ENCODE peak calls at places on chromosomes 6 and 20, in ten cellular contexts. T is NCI-H524, D is hepatocyte, G is SJCRH30, W is AG04450, A is A549, B is NCI-H1417 treated with DMSO at 0.1 percent for 48 hours, J is hepatic stellate cell, Y is NCI-H2171, K is aorta. S is an unnamed sample.

GRCh38 chr6:156511051-156511450 is 266.1 kb upstream of the ARID1B start:
- DNase-seq in T (no peak), D (no peak), G (no peak), W (no peak), A (no peak), B (no peak), J (no peak), Y (no peak), K (no peak), S (no peak)

GRCh38 chr6:111205502-111205901 is 118.2 kb downstream of the SLC16A10 start:
- DNase-seq in T (no peak), D (no peak), G (no peak), W (no peak), A (no peak), B (no peak), J (no peak), Y (no peak), K (no peak), S (no peak)

GRCh38 chr6:169905041-169905807 is 153.8 kb downstream of the ERMARD start:
- DNase-seq in T (no peak), D (peak), G (no peak), W (no peak), A (no peak), B (no peak), J (no peak), Y (no peak), K (no peak), S (no peak)

GRCh38 chr6:149082320-149082719 is 235.2 kb upstream of the TAB2 start:
- DNase-seq in T (peak), D (peak), G (peak), W (no peak), A (peak), B (peak), J (peak), Y (peak), K (peak), S (no peak)

GRCh38 chr6:148682990-148683389 is 63.8 kb upstream of the UST start:
- DNase-seq in T (no peak), D (no peak), G (no peak), W (no peak), A (no peak), B (no peak), J (no peak), Y (no peak), K (no peak), S (no peak)

GRCh38 chr20:41380551-41381262 is 14.1 kb upstream of the EMILIN3 start:
- DNase-seq in T (no peak), D (no peak), G (peak), W (no peak), A (no peak), B (no peak), J (no peak), Y (no peak), K (no peak), S (no peak)

GRCh38 chr20:1588166-1588868 is 30.8 kb upstream of the SIRPD start:
- DNase-seq in T (no peak), D (no peak), G (no peak), W (no peak), A (no peak), B (no peak), J (no peak), Y (no peak), K (no peak), S (no peak)

GRCh38 chr6:90413867-90414266 is 117.2 kb upstream of the BACH2 start:
- DNase-seq in T (peak), D (peak), G (peak), W (no peak), A (no peak), B (peak), J (no peak), Y (peak), K (peak), S (no peak)

GRCh38 chr6:90086517-90086916 is 192.2 kb downstream of the GJA10 start:
- DNase-seq in T (no peak), D (peak), G (no peak), W (no peak), A (no peak), B (no peak), J (no peak), Y (no peak), K (no peak), S (no peak)

GRCh38 chr6:72950114-72950860 is 275.0 kb downstream of the KHDC1L start:
- DNase-seq in T (no peak), D (peak), G (no peak), W (peak), A (peak), B (no peak), J (peak), Y (no peak), K (no peak), S (no peak)

GRCh38 chr6:67287566-67287965 is 1347.5 kb upstream of the ADGRB3 start:
- DNase-seq in T (no peak), D (no peak), G (no peak), W (no peak), A (no peak), B (no peak), J (no peak), Y (no peak), K (no peak), S (no peak)

GRCh38 chr20:53774487-53775203 is 181.0 kb upstream of the ZNF217 start:
- DNase-seq in T (no peak), D (no peak), G (no peak), W (peak), A (peak), B (no peak), J (peak), Y (no peak), K (no peak), S (no peak)

GRCh38 chr6:37783831-37784584 is 35.5 kb upstream of the ZFAND3 start:
- DNase-seq in T (no peak), D (peak), G (no peak), W (no peak), A (no peak), B (no peak), J (peak), Y (peak), K (no peak), S (peak)

GRCh38 chr6:137407816-137408215 is 86.4 kb downstream of the OLIG3 start:
- DNase-seq in T (no peak), D (no peak), G (no peak), W (no peak), A (no peak), B (no peak), J (no peak), Y (no peak), K (no peak), S (no peak)

GRCh38 chr6:53496797-53497196 is 48.1 kb downstream of the GCLC start:
- DNase-seq in T (no peak), D (peak), G (no peak), W (peak), A (peak), B (no peak), J (peak), Y (no peak), K (no peak), S (no peak)

GRCh38 chr6:37674161-37674560 is 23.5 kb downstream of the MDGA1 start:
- DNase-seq in T (no peak), D (no peak), G (no peak), W (no peak), A (no peak), B (no peak), J (no peak), Y (peak), K (no peak), S (no peak)

GRCh38 chr20:21436186-21436585 is 38.9 kb upstream of the NKX2-4 start:
- DNase-seq in T (no peak), D (no peak), G (no peak), W (no peak), A (peak), B (no peak), J (peak), Y (no peak), K (no peak), S (no peak)

GRCh38 chr20:19368351-19368750 is 155.9 kb downstream of the SLC24A3 start:
- DNase-seq in T (no peak), D (no peak), G (no peak), W (no peak), A (no peak), B (no peak), J (no peak), Y (no peak), K (no peak), S (no peak)

GRCh38 chr6:130708338-130708737 is 118.9 kb upstream of the SMLR1 start:
- DNase-seq in T (no peak), D (peak), G (peak), W (peak), A (no peak), B (no peak), J (no peak), Y (no peak), K (no peak), S (no peak)

GRCh38 chr6:149268768-149269167 is 48.7 kb upstream of the TAB2 start:
- DNase-seq in T (no peak), D (no peak), G (peak), W (no peak), A (no peak), B (no peak), J (no peak), Y (no peak), K (no peak), S (no peak)

GRCh38 chr6:72784581-72784980 is 162.7 kb downstream of the KCNQ5 start:
- DNase-seq in T (no peak), D (no peak), G (no peak), W (no peak), A (no peak), B (no peak), J (peak), Y (no peak), K (no peak), S (no peak)

GRCh38 chr6:22057962-22058361 is 238.9 kb downstream of the PRL start:
- DNase-seq in T (no peak), D (no peak), G (no peak), W (no peak), A (no peak), B (no peak), J (no peak), Y (no peak), K (no peak), S (no peak)

GRCh38 chr20:36924167-36925045 is 27.1 kb downstream of the SAMHD1 start:
- DNase-seq in T (peak), D (no peak), G (no peak), W (no peak), A (no peak), B (no peak), J (no peak), Y (peak), K (no peak), S (no peak)

GRCh38 chr20:10375191-10375590 is 58.8 kb downstream of the MKKS start:
- DNase-seq in T (no peak), D (no peak), G (no peak), W (no peak), A (no peak), B (no peak), J (no peak), Y (no peak), K (no peak), S (no peak)

GRCh38 chr6:37021356-37022129 is 16.1 kb downstream of the FGD2 start:
- DNase-seq in T (peak), D (peak), G (peak), W (peak), A (no peak), B (no peak), J (no peak), Y (no peak), K (no peak), S (no peak)

GRCh38 chr6:10577112-10577511 is 56.0 kb downstream of the GCNT2 start:
- DNase-seq in T (no peak), D (no peak), G (no peak), W (no peak), A (no peak), B (no peak), J (no peak), Y (no peak), K (no peak), S (no peak)

GRCh38 chr6:34557228-34557627 is 1.1 kb upstream of the SPDEF start:
- DNase-seq in T (no peak), D (no peak), G (no peak), W (no peak), A (no peak), B (no peak), J (no peak), Y (no peak), K (no peak), S (no peak)

GRCh38 chr6:148274809-148275208 is 67.8 kb upstream of the SASH1 start:
- DNase-seq in T (no peak), D (no peak), G (no peak), W (no peak), A (no peak), B (no peak), J (no peak), Y (no peak), K (no peak), S (no peak)

GRCh38 chr6:118813795-118814194 is 80.2 kb upstream of the ASF1A start:
- DNase-seq in T (no peak), D (no peak), G (no peak), W (no peak), A (no peak), B (no peak), J (no peak), Y (no peak), K (no peak), S (no peak)

GRCh38 chr20:20202793-20203192 is 150.5 kb downstream of the CFAP61 start:
- DNase-seq in T (no peak), D (no peak), G (no peak), W (no peak), A (no peak), B (no peak), J (no peak), Y (no peak), K (no peak), S (no peak)

GRCh38 chr6:45900808-45901752 is 114.6 kb downstream of the CLIC5 start:
- DNase-seq in T (no peak), D (peak), G (peak), W (no peak), A (no peak), B (no peak), J (no peak), Y (no peak), K (no peak), S (no peak)

GRCh38 chr6:142702501-142703460 is 242.2 kb downstream of the HIVEP2 start:
- DNase-seq in T (no peak), D (no peak), G (peak), W (no peak), A (no peak), B (no peak), J (no peak), Y (no peak), K (peak), S (peak)

GRCh38 chr6:39688494-39688893 is 36.7 kb downstream of the KIF6 start:
- DNase-seq in T (no peak), D (no peak), G (no peak), W (peak), A (no peak), B (no peak), J (no peak), Y (peak), K (no peak), S (no peak)

GRCh38 chr20:48851579-48851978 is 23.8 kb upstream of the PREX1 start:
- DNase-seq in T (no peak), D (no peak), G (no peak), W (no peak), A (no peak), B (no peak), J (no peak), Y (no peak), K (no peak), S (no peak)

GRCh38 chr6:169936355-169936975 is 185.0 kb downstream of the ERMARD start:
- DNase-seq in T (no peak), D (no peak), G (no peak), W (no peak), A (no peak), B (no peak), J (no peak), Y (no peak), K (no peak), S (no peak)

GRCh38 chr20:31494131-31494530 is 19.0 kb downstream of the REM1 start:
- DNase-seq in T (peak), D (peak), G (peak), W (no peak), A (peak), B (no peak), J (peak), Y (no peak), K (no peak), S (no peak)

GRCh38 chr6:135014353-135014832 is 40.2 kb downstream of the HBS1L start:
- DNase-seq in T (no peak), D (no peak), G (no peak), W (no peak), A (no peak), B (no peak), J (no peak), Y (no peak), K (no peak), S (no peak)

S was measured in left lung.